ENCODE peak calls at places on chromosome 17, in nine cellular contexts. K, W, V, X, G, U, D, B and Y are unnamed samples.

GRCh38 chr17:17033466-17033865 is 8.8 kb upstream of the MPRIP start:
- DNase-seq in D (no peak), B (no peak), X (no peak), K (no peak), U (no peak), V (no peak), W (no peak), G (no peak), Y (no peak)

GRCh38 chr17:12231027-12231682 is 210.5 kb downstream of the MAP2K4 start:
- DNase-seq in V (no peak), K (peak; percentile 13), W (peak; percentile 63), D (no peak), U (peak; percentile 28), X (no peak), B (no peak), G (no peak), Y (no peak)

GRCh38 chr17:61510237-61510636 is 58.0 kb downstream of the TBX4 start:
- DNase-seq in W (no peak), G (no peak), D (no peak), K (no peak), X (no peak), B (no peak), U (no peak), V (no peak), Y (no peak)

GRCh38 chr17:45127583-45128300 is 4.6 kb downstream of the PLCD3 start:
- DNase-seq in G (no peak), X (peak; percentile 93), D (no peak), W (no peak), B (peak; percentile 50), U (peak; percentile 72), V (peak; percentile 63), K (no peak), Y (no peak)

GRCh38 chr17:66578781-66579489 is 256.0 kb upstream of the CACNG5 start:
- DNase-seq in U (no peak), D (no peak), W (peak; percentile 10), X (no peak), G (no peak), K (no peak), V (no peak), B (no peak), Y (no peak)

GRCh38 chr17:51461578-51462004 is 201.2 kb downstream of the UTP18 start:
- DNase-seq in U (no peak), W (peak; percentile 64), X (peak; percentile 50), K (peak; percentile 81), V (peak; percentile 19), D (peak; percentile 40), G (peak; percentile 79), B (peak; percentile 62), Y (peak; percentile 54)

GRCh38 chr17:38352245-38353083 is 820 bp downstream of the SOCS7 start:
- DNase-seq in D (peak; percentile 41), B (peak; percentile 22), K (peak; percentile 29), V (peak; percentile 20), U (peak; percentile 33), X (peak; percentile 38), W (peak; percentile 28), G (peak; percentile 37), Y (peak; percentile 38)

GRCh38 chr17:76707985-76708807 is 2.6 kb downstream of the MXRA7 start:
- DNase-seq in B (no peak), W (peak; percentile 31), K (no peak), D (no peak), X (no peak), G (peak; percentile 84), V (no peak), U (no peak), Y (no peak)

GRCh38 chr17:63309021-63309420 is 137.1 kb downstream of the CYB561 start:
- DNase-seq in X (no peak), K (no peak), D (no peak), W (peak; percentile 62), U (no peak), B (peak; percentile 68), V (no peak), G (no peak), Y (no peak)

GRCh38 chr17:2282297-2282873 is 21.2 kb downstream of the SMG6 start:
- DNase-seq in K (peak; percentile 67), W (peak; percentile 90), X (no peak), B (peak; percentile 88), G (no peak), D (peak; percentile 72), V (no peak), U (no peak), Y (peak; percentile 66)

GRCh38 chr17:61208301-61209098 is 191.1 kb upstream of the TBX2 start:
- DNase-seq in X (no peak), W (peak; percentile 53), V (no peak), B (peak; percentile 34), G (no peak), U (no peak), D (no peak), K (no peak), Y (no peak)

GRCh38 chr17:34382586-34383224 is 19.7 kb upstream of the CCL1 start:
- DNase-seq in K (no peak), B (peak; percentile 42), W (peak; percentile 67), V (no peak), U (no peak), G (no peak), D (peak; percentile 63), X (no peak), Y (no peak)

GRCh38 chr17:55177159-55177913 is 87.4 kb upstream of the HLF start:
- DNase-seq in D (peak; percentile 59), G (peak; percentile 16), B (peak; percentile 27), U (no peak), V (no peak), K (no peak), X (no peak), W (peak; percentile 25), Y (no peak)

GRCh38 chr17:30212750-30213149 is 22.7 kb downstream of the SLC6A4 start:
- DNase-seq in X (no peak), V (no peak), G (no peak), D (no peak), U (no peak), K (no peak), B (no peak), W (no peak), Y (peak; percentile 75)

GRCh38 chr17:19015428-19015827 is 10.9 kb upstream of the FAM83G start:
- DNase-seq in U (no peak), V (no peak), D (no peak), G (no peak), B (no peak), K (no peak), W (no peak), X (no peak), Y (no peak)

DNA sequence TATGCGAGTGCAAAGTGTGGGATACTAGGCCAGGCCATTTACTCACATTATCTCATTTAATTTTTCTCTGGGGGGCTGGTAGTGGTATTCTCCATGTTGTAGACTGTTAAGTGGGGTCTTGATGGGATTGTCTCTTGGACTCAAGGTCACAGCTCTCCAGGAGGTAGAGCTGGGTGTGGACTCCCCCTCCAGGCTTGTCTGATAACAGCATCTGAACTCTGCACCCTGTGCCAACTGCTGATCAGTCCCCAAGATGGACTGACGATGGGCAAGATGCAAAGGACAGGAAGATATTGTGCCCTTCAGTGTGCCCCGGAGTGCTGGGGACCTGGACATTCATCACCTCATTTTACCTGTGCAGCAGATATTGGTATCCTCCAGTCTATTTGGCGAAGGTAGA is 147.8 kb downstream of the MSI2 start:
- DNase-seq in U (no peak), V (no peak), W (no peak), G (no peak), B (no peak), K (peak; percentile 28), X (peak; percentile 33), D (peak; percentile 56), Y (peak; percentile 32)
- TF ChIP-seq CTCF in U (no peak), V (peak; percentile 6), W (no peak), G (no peak), B (no peak), K (peak; percentile 34), X (no peak), D (peak; percentile 78), Y (peak; percentile 24)

GRCh38 chr17:71764507-71764906 is 356.3 kb upstream of the SOX9 start:
- DNase-seq in V (peak; percentile 9), U (no peak), G (peak; percentile 72), D (peak; percentile 37), W (no peak), K (peak; percentile 7), X (peak; percentile 30), B (peak; percentile 2), Y (peak; percentile 2)
- TF ChIP-seq CTCF in V (peak; percentile 28), U (no peak), G (peak; percentile 46), D (peak; percentile 71), W (peak; percentile 32), K (peak; percentile 12), X (peak; percentile 26), B (peak; percentile 20), Y (peak; percentile 7)

GRCh38 chr17:39634384-39634871 is 2.5 kb upstream of the STARD3 start:
- DNase-seq in W (peak; percentile 65), K (peak; percentile 85), G (no peak), X (no peak), V (no peak), D (peak; percentile 62), U (no peak), B (peak; percentile 62), Y (peak; percentile 66)
- TF ChIP-seq CTCF in W (peak; percentile 72), K (peak; percentile 87), G (peak; percentile 64), X (peak; percentile 70), V (peak; percentile 76), D (peak; percentile 98), U (peak; percentile 72), B (peak; percentile 72), Y (peak; percentile 29)

GRCh38 chr17:82807101-82807500 is 32.7 kb downstream of the ZNF750 start:
- DNase-seq in G (no peak), U (no peak), D (no peak), B (no peak), W (no peak), X (no peak), V (no peak), K (no peak), Y (no peak)

GRCh38 chr17:82806645-82807044 is 33.2 kb downstream of the ZNF750 start:
- DNase-seq in U (no peak), X (no peak), G (no peak), K (no peak), B (no peak), D (no peak), W (no peak), V (no peak), Y (no peak)

GRCh38 chr17:82804442-82805191 is 35.2 kb downstream of the ZNF750 start:
- DNase-seq in G (no peak), U (peak; percentile 91), X (peak; percentile 37), B (peak; percentile 68), V (peak; percentile 76), D (no peak), W (peak; percentile 36), K (no peak), Y (no peak)

GRCh38 chr17:82805254-82805653 is 34.6 kb downstream of the ZNF750 start:
- DNase-seq in X (no peak), D (no peak), V (no peak), G (no peak), W (no peak), U (no peak), B (no peak), K (no peak), Y (no peak)

GRCh38 chr17:82805823-82806222 is 34.0 kb downstream of the ZNF750 start:
- DNase-seq in X (no peak), K (no peak), G (no peak), V (no peak), D (no peak), W (no peak), U (no peak), B (no peak), Y (no peak)
- TF ChIP-seq CTCF in X (no peak), K (no peak), G (no peak), V (no peak), D (no peak), W (no peak), U (no peak), B (no peak), Y (no peak)

GRCh38 chr17:1058423-1059130 is 61.6 kb downstream of the TIMM22 start:
- DNase-seq in W (peak; percentile 66), D (peak; percentile 32), V (peak; percentile 46), K (peak; percentile 73), U (no peak), X (peak; percentile 78), G (peak; percentile 77), B (peak; percentile 55), Y (no peak)
- TF ChIP-seq CTCF in W (peak; percentile 66), D (peak; percentile 64), V (peak; percentile 73), K (peak; percentile 88), U (peak; percentile 14), X (peak; percentile 68), G (peak; percentile 45), B (peak; percentile 41), Y (peak; percentile 31)